ENCODE peak calls at places on chromosome 2, in ten cellular contexts. R is SK-N-SH, E is dorsolateral prefrontal cortex, G is fibroblast of the aortic adventitia, Y is lung, J is fibroblast of lung, L is osteocyte, C is Peyer's patch, D is HFF-Myc, Z is IMR-90. K is an unnamed sample.

GRCh38 chr2:101406867-101407266 is 19.6 kb upstream of the CREG2 start:
- DNase-seq in R (no peak), E (no peak), G (peak; percentile 77), Y (no peak), J (peak; percentile 93), L (no peak), C (no peak), D (peak; percentile 82), Z (peak; percentile 97), K (peak; percentile 89)

GRCh38 chr2:127605691-127606277 is 40.2 kb upstream of the GPR17 start:
- DNase-seq in R (no peak), E (no peak), G (no peak), Y (no peak), J (no peak), L (peak; percentile 76), C (no peak), D (no peak), Z (no peak), K (no peak)

GRCh38 chr2:72439892-72440291 is 292.2 kb upstream of the CYP26B1 start:
- DNase-seq in R (no peak), E (no peak), G (no peak), Y (no peak), J (no peak), L (no peak), C (no peak), D (no peak), Z (no peak), K (no peak)

GRCh38 chr2:68284896-68285295 is 32.6 kb upstream of the PPP3R1 start:
- DNase-seq in R (peak; percentile 17), E (peak; percentile 22), G (peak; percentile 77), Y (no peak), J (peak; percentile 43), L (no peak), C (no peak), D (peak; percentile 45), Z (peak; percentile 65), K (peak; percentile 58)

GRCh38 chr2:176134978-176135575 is 5.6 kb downstream of the HOXD8 start:
- DNase-seq in R (no peak), E (no peak), G (no peak), Y (no peak), J (no peak), L (no peak), C (no peak), D (no peak), Z (no peak), K (peak; percentile 24)

GRCh38 chr2:230981704-230982103 is 14.2 kb upstream of the SPATA3 start:
- DNase-seq in R (no peak), E (no peak), G (no peak), Y (no peak), J (no peak), L (no peak), C (no peak), D (no peak), Z (no peak), K (no peak)

GRCh38 chr2:239341840-239342239 is 59.0 kb downstream of the HDAC4 start:
- DNase-seq in R (no peak), E (no peak), G (no peak), Y (no peak), J (no peak), L (no peak), C (no peak), D (no peak), Z (no peak), K (no peak)

GRCh38 chr2:30516166-30516565 is 69.1 kb downstream of the LCLAT1 start:
- DNase-seq in R (no peak), E (no peak), G (no peak), Y (no peak), J (no peak), L (no peak), C (no peak), D (no peak), Z (no peak), K (no peak)

GRCh38 chr2:26845021-26845420 is 2.9 kb upstream of the DPYSL5 start:
- DNase-seq in R (no peak), E (no peak), G (no peak), Y (no peak), J (no peak), L (no peak), C (no peak), D (no peak), Z (no peak), K (no peak)

GRCh38 chr2:26843041-26843440 is 4.9 kb upstream of the DPYSL5 start:
- DNase-seq in R (no peak), E (no peak), G (no peak), Y (no peak), J (no peak), L (no peak), C (no peak), D (no peak), Z (no peak), K (no peak)

GRCh38 chr2:26838121-26838906 is 9.6 kb upstream of the DPYSL5 start:
- DNase-seq in R (no peak), E (no peak), G (peak; percentile 57), Y (no peak), J (peak; percentile 36), L (no peak), C (no peak), D (no peak), Z (peak; percentile 36), K (no peak)

GRCh38 chr2:26846334-26846863 is 1.5 kb upstream of the DPYSL5 start:
- DNase-seq in R (peak; percentile 86), E (peak; percentile 85), G (peak; percentile 79), Y (peak; percentile 56), J (peak; percentile 66), L (no peak), C (peak; percentile 65), D (no peak), Z (peak; percentile 69), K (peak; percentile 48)

DNA sequence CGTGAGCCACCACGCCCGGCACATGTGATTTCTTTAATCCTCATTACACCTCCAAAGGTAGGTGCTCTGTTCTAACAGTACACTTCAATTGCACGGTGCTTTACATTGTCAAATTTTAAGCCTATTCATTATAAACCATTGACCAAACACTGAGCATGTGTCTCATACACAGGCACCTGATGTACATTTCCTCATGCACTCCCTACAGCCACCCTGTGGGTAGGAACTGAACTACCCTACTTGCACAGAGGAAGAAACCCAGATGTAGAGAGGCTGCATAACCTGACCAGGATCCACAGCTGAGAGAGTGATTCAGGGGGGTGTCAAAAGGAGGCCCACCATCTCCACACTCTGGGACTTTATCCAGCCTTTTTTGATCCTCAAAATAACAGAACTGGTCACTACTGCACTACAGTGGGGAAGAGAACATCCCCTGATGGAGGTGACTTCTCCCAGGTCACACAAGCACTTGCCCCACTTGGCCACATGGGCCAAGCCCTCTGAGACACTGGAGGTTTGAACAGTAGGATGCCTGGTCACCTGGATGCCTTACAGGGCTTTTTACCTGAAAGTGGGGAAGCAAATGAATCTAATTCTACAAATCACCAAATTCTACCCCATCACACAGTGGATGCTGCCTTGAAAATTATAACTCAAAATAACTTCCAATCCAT is 6.9 kb upstream of the DPYSL5 start:
- DNase-seq in R (peak; percentile 54), E (no peak), G (no peak), Y (no peak), J (no peak), L (no peak), C (no peak), D (no peak), Z (no peak), K (peak; percentile 9)
- TF ChIP-seq CTCF in R (peak; percentile 14), E (no peak), G (peak; percentile 8), Y (no peak), J (no peak), L (no peak), C (no peak), D (peak; percentile 12), Z (no peak), K (peak; percentile 38)

GRCh38 chr2:53033416-53033815 is 734.2 kb upstream of the CHAC2 start:
- DNase-seq in R (no peak), E (no peak), G (peak; percentile 51), Y (no peak), J (peak; percentile 78), L (no peak), C (no peak), D (no peak), Z (peak; percentile 81), K (peak; percentile 81)

GRCh38 chr2:53028259-53028658 is 739.3 kb upstream of the CHAC2 start:
- DNase-seq in R (no peak), E (no peak), G (peak; percentile 72), Y (no peak), J (peak; percentile 75), L (no peak), C (no peak), D (no peak), Z (peak; percentile 70), K (peak; percentile 75)

DNA sequence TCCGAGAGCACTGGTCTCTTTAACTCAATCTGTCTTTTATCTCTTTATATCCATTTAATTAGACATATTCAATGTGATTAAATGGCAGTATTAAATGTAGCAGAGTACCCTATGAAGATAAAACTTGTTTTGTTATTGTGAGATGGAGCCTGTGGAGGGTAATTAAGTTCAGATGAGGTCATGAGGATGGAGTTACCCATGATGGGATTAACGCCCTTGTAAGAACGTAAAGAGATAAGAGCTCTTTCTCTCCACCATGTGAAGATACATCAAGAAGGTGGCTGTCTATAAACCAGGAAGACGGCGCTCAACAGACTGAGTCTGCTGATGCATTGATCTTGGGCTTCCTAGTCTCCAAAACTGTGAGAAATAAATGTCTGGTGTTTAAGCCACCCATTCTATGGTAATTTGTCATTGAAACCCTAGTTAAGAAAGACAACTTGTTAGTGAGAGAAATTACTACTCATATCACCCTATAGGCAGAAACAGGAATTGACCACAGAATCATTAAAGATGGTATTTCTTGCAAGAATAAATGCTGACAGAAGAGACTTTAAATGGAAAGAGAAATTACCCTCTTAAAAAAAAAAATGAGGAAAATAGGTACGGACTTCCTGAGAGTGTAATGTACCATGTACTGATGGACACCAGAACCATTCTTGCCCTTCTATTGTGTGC is 738.7 kb upstream of the CHAC2 start:
- DNase-seq in R (no peak), E (no peak), G (no peak), Y (no peak), J (no peak), L (no peak), C (no peak), D (no peak), Z (no peak), K (no peak)
- TF ChIP-seq CTCF in R (peak; percentile 20), E (peak; percentile 9), G (no peak), Y (no peak), J (no peak), L (no peak), C (no peak), D (no peak), Z (no peak), K (peak; percentile 52)

GRCh38 chr2:220533485-220533884 is 906.1 kb downstream of the SLC4A3 start:
- DNase-seq in R (peak; percentile 4), E (no peak), G (no peak), Y (no peak), J (peak; percentile 61), L (no peak), C (no peak), D (peak; percentile 43), Z (peak; percentile 57), K (peak; percentile 91)
- TF ChIP-seq CTCF in R (peak; percentile 35), E (no peak), G (peak; percentile 36), Y (no peak), J (no peak), L (peak; percentile 49), C (no peak), D (peak; percentile 43), Z (peak; percentile 31), K (peak; percentile 81)

GRCh38 chr2:50596521-50596920 is 435.4 kb downstream of the NRXN1 start:
- DNase-seq in R (no peak), E (no peak), G (no peak), Y (no peak), J (peak; percentile 30), L (no peak), C (no peak), D (no peak), Z (no peak), K (no peak)

GRCh38 chr2:50594233-50594632 is 437.7 kb downstream of the NRXN1 start:
- DNase-seq in R (no peak), E (no peak), G (no peak), Y (no peak), J (peak; percentile 49), L (no peak), C (no peak), D (no peak), Z (no peak), K (no peak)

GRCh38 chr2:50591642-50592041 is 440.3 kb downstream of the NRXN1 start:
- DNase-seq in R (no peak), E (peak; percentile 38), G (peak; percentile 25), Y (no peak), J (peak; percentile 97), L (no peak), C (no peak), D (no peak), Z (no peak), K (no peak)

GRCh38 chr2:50591021-50591420 is 440.9 kb downstream of the NRXN1 start:
- DNase-seq in R (no peak), E (no peak), G (no peak), Y (no peak), J (peak; percentile 61), L (no peak), C (no peak), D (no peak), Z (no peak), K (no peak)
- TF ChIP-seq CTCF in R (no peak), E (no peak), G (no peak), Y (no peak), J (no peak), L (no peak), C (no peak), D (no peak), Z (no peak), K (no peak)